ENCODE peak calls at places on chromosomes 2 and 18, in eight cellular contexts. N is sigmoid colon, Q is breast epithelium, K is prostate gland, M is stomach, X is K562, H is transverse colon, P is endothelial cell of umbilical vein. W is an unnamed sample.
A peak's percentile ranks its signal among the peaks of the same experiment; 100 is the strongest.

GRCh38 chr2:160257015-160257741 is 57.1 kb upstream of the ITGB6 start:
- DNase-seq in N (no peak), Q (no peak), K (peak; percentile 68), M (no peak), X (no peak), H (peak; percentile 44), P (no peak), W (no peak)

GRCh38 chr2:54867457-54867856 is 144.0 kb downstream of the EML6 start:
- DNase-seq in N (no peak), Q (no peak), K (no peak), M (no peak), X (no peak), H (no peak), P (no peak), W (no peak)

GRCh38 chr2:44016282-44016681 is 20.5 kb upstream of the LRPPRC start:
- DNase-seq in N (no peak), Q (no peak), K (no peak), M (peak; percentile 43), X (peak; percentile 48), H (peak; percentile 21), P (peak; percentile 48), W (no peak)

GRCh38 chr18:3879114-3879835 is 429.3 kb downstream of the TGIF1 start:
- DNase-seq in N (no peak), Q (no peak), K (no peak), M (no peak), X (no peak), H (no peak), P (no peak), W (no peak)

GRCh38 chr2:195737531-195738162 is 80.6 kb downstream of the SLC39A10 start:
- DNase-seq in N (no peak), Q (no peak), K (no peak), M (no peak), X (no peak), H (no peak), P (peak; percentile 57), W (no peak)

GRCh38 chr18:56321470-56321869 is 316.9 kb downstream of the TXNL1 start:
- DNase-seq in N (no peak), Q (no peak), K (no peak), M (no peak), X (no peak), H (no peak), P (no peak), W (peak; percentile 78)

GRCh38 chr2:217274578-217274977 is 414.7 kb upstream of the TNP1 start:
- DNase-seq in N (peak; percentile 69), Q (no peak), K (no peak), M (no peak), X (no peak), H (no peak), P (no peak), W (no peak)

GRCh38 chr18:55688066-55688465 is 100.1 kb upstream of the TCF4 start:
- DNase-seq in N (no peak), Q (no peak), K (no peak), M (no peak), X (no peak), H (no peak), P (no peak), W (no peak)

GRCh38 chr2:35409762-35410161 is 945.8 kb upstream of the CRIM1 start:
- DNase-seq in N (no peak), Q (no peak), K (no peak), M (no peak), X (no peak), H (no peak), P (no peak), W (no peak)

GRCh38 chr2:46565364-46565763 is 86.0 kb downstream of the TMEM247 start:
- DNase-seq in N (no peak), Q (no peak), K (no peak), M (no peak), X (no peak), H (no peak), P (no peak), W (no peak)

GRCh38 chr2:200054681-200055468 is 99.5 kb downstream of the MAIP1 start:
- DNase-seq in N (no peak), Q (no peak), K (no peak), M (no peak), X (no peak), H (no peak), P (no peak), W (no peak)

GRCh38 chr18:27181726-27182125 is 3.4 kb downstream of the CHST9 start:
- DNase-seq in N (no peak), Q (no peak), K (no peak), M (no peak), X (no peak), H (no peak), P (no peak), W (no peak)

GRCh38 chr2:73013941-73014340 is 57.6 kb downstream of the SFXN5 start:
- DNase-seq in N (no peak), Q (no peak), K (no peak), M (no peak), X (no peak), H (no peak), P (peak; percentile 89), W (no peak)

GRCh38 chr2:162123806-162124758 is 28.0 kb downstream of the GCG start:
- DNase-seq in N (no peak), Q (no peak), K (peak; percentile 41), M (no peak), X (peak; percentile 55), H (no peak), P (peak; percentile 70), W (no peak)

DNA sequence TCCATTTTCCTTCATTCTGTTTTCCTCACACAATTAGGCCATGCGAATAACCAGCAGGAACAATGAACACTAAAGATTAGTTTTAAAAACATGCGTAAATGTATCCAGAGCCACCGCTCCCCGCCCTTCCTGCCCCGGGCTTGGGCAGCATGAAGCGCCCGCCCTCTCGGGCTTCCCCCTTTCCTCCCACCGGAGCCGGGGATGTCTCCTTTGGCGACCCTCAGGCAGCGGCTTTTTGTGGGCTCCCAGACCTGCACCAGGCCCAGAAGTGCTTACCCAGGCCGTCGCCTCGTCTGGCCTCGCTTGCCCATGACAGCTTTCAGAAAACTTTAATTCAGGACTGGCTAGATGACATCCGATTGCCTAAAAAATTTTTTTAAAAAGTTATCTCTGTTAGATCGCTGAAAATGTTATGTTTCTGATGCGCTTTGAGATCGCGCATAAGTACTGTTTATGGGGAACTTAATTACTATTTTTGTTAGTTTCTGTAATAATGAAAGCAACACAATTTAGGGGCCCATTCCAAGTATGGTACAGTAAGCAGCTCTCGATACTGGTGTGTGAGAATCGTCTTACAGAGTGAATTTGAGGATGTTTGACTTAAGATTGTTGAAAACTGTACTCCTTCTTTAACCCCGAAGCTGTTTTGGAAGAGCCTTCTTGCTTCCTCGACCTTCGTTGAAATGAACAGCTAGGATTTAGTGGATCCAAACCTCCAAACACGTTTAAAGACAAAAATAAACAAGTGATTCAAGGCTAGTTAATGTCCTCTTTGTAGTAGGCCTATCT is 1.1 kb downstream of the MAP3K20 start:
- DNase-seq in N (peak; percentile 74), Q (peak; percentile 55), K (peak; percentile 38), M (peak; percentile 44), X (peak; percentile 44), H (peak; percentile 28), P (peak; percentile 79), W (peak; percentile 87)
- TF ChIP-seq POLR2A in N (no peak), Q (no peak), K (no peak), M (no peak), X (peak; percentile 18), H (no peak), P (no peak), W (no peak)

GRCh38 chr2:232418466-232419244 is 12.0 kb downstream of the ALPG start:
- DNase-seq in N (peak; percentile 45), Q (peak; percentile 50), K (no peak), M (no peak), X (peak; percentile 60), H (peak; percentile 26), P (no peak), W (peak; percentile 56)
- TF ChIP-seq POLR2AphosphoS5 in N (no peak), Q (no peak), K (no peak), M (no peak), X (no peak), H (no peak), P (no peak), W (no peak)

GRCh38 chr2:239225456-239225855 is 175.4 kb downstream of the HDAC4 start:
- DNase-seq in N (peak; percentile 73), Q (no peak), K (no peak), M (peak; percentile 25), X (no peak), H (no peak), P (no peak), W (peak; percentile 77)

GRCh38 chr2:239225921-239226561 is 174.8 kb downstream of the HDAC4 start:
- DNase-seq in N (peak; percentile 74), Q (no peak), K (no peak), M (peak; percentile 21), X (no peak), H (no peak), P (no peak), W (peak; percentile 59)

GRCh38 chr2:239227111-239227581 is 173.7 kb downstream of the HDAC4 start:
- DNase-seq in N (peak; percentile 83), Q (no peak), K (no peak), M (peak; percentile 20), X (no peak), H (no peak), P (no peak), W (peak; percentile 71)

GRCh38 chr2:239227661-239228371 is 173.0 kb downstream of the HDAC4 start:
- DNase-seq in N (peak; percentile 73), Q (no peak), K (no peak), M (peak; percentile 26), X (no peak), H (no peak), P (no peak), W (peak; percentile 75)

DNA sequence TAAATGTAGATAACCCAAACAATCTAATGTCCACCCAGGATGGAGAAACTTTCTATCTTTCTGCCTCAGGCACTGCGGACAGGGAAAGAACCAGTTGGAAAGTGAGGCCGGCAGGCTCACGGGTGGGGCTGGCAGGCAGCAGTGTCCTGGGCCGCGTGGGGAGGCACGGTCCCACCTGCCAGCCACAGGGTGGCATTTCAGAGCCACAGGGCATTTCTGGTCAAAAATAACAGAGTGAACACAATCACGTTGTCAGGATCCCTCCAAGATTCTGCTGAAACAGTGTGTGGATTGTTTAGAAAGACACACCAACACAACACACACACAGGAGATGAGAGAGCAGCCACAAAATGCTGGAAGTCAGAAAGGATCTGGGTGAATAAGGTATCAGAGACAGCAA is 174.1 kb downstream of the HDAC4 start:
- DNase-seq in N (peak; percentile 66), Q (no peak), K (no peak), M (peak; percentile 23), X (no peak), H (no peak), P (no peak), W (peak; percentile 56)
- H3K4me1 ChIP-seq in N (peaks cover 95% of the 10 kb centered on the region), Q (peaks cover 16% of the 10 kb centered on the region), K (peaks cover 23% of the 10 kb centered on the region), M (peaks cover 76% of the 10 kb centered on the region), X (no peaks in the 10 kb centered on the region), H (peaks cover 75% of the 10 kb centered on the region), P (no peaks in the 10 kb centered on the region), W (peaks cover 38% of the 10 kb centered on the region)

DNA sequence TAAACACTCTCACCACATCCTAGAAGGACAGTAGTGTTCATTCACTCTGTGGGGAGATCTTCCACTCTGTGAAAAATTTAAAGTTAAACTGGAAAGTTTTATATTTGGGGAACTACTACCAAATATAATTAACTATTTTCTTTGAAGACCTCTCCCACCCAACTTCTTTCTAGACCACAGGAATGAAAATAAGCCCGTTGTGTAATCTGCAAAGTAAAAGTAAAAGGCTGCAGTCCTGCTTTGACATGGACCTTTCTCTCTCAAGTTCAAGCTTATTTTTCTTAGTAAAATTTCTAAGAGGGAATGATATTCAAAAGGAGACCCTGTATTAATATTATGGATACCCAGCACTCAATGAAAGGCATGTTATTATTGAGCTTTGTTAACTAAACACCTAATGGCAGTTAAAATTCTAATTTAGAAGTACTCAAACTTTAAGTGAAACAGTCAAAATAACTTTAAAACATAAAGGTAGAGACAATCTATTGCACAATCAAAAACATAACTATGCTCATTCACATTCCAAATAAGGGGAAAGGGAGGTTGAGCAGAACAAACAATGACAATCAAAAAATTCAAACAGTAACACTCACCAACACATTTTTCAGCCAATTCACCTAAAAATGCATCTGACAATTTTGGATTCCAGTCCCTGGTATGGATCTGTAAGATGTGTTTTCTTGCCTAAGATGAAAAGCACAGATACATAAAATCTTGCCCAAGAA is 98.5 kb downstream of the ATAD2B start:
- DNase-seq in N (no peak), Q (no peak), K (no peak), M (no peak), X (no peak), H (no peak), P (no peak), W (no peak)
- TF ChIP-seq POLR2A in N (no peak), Q (no peak), K (no peak), M (no peak), X (no peak), H (no peak), P (no peak), W (no peak)

W was measured in spleen.